ENCODE peak calls at places on chromosome 21, in ten cellular contexts. One of them, this sample, is unnamed.

GRCh38 chr21:43021756-43022600 is 47.6 kb downstream of the PKNOX1 start:
- DNase-seq in HuH-7.5: no peak
- DNase-seq in LoVo: no peak
- DNase-seq in aorta: no peak
- DNase-seq in SK-N-SH: no peak
- DNase-seq in dermis blood vessel endothelial cell: no peak
- DNase-seq in stimulated activated CD4-positive, alpha-beta T cell treated with anti-CD3 and anti-CD28 coated beads, TNF-alpha, amount 100 ng/mL, for 24 hours: no peak
- DNase-seq in sigmoid colon: no peak
- DNase-seq in kidney glomerular epithelial cell: no peak
- DNase-seq in head of caudate nucleus: no peak
- DNase-seq in this sample: no peak

GRCh38 chr21:41640756-41641509 is 125.9 kb downstream of the RIPK4 start:
- DNase-seq in HuH-7.5: no peak
- DNase-seq in SK-N-SH: no peak
- DNase-seq in head of caudate nucleus: no peak
- DNase-seq in kidney glomerular epithelial cell: no peak
- DNase-seq in LoVo: no peak
- DNase-seq in sigmoid colon: no peak
- DNase-seq in aorta: no peak
- DNase-seq in stimulated activated CD4-positive, alpha-beta T cell treated with anti-CD3 and anti-CD28 coated beads, TNF-alpha, amount 100 ng/mL, for 24 hours: no peak
- DNase-seq in dermis blood vessel endothelial cell: no peak
- DNase-seq in this sample: no peak

GRCh38 chr21:33586927-33587326 is 1.6 kb downstream of the DONSON start:
- DNase-seq in kidney glomerular epithelial cell: no peak
- DNase-seq in head of caudate nucleus: no peak
- DNase-seq in HuH-7.5: no peak
- DNase-seq in SK-N-SH: no peak
- DNase-seq in aorta: no peak
- DNase-seq in sigmoid colon: no peak
- DNase-seq in stimulated activated CD4-positive, alpha-beta T cell treated with anti-CD3 and anti-CD28 coated beads, TNF-alpha, amount 100 ng/mL, for 24 hours: no peak
- DNase-seq in LoVo: no peak
- DNase-seq in dermis blood vessel endothelial cell: no peak
- DNase-seq in this sample: no peak

GRCh38 chr21:31879251-31879650 is 6.4 kb downstream of the HUNK start:
- DNase-seq in kidney glomerular epithelial cell: no peak
- DNase-seq in sigmoid colon: no peak
- DNase-seq in dermis blood vessel endothelial cell: no peak
- DNase-seq in SK-N-SH: no peak
- DNase-seq in aorta: no peak
- DNase-seq in stimulated activated CD4-positive, alpha-beta T cell treated with anti-CD3 and anti-CD28 coated beads, TNF-alpha, amount 100 ng/mL, for 24 hours: no peak
- DNase-seq in HuH-7.5: no peak
- DNase-seq in head of caudate nucleus: peak
- DNase-seq in LoVo: no peak
- DNase-seq in this sample: no peak

GRCh38 chr21:33478182-33478581 is 1.6 kb downstream of the TMEM50B start:
- DNase-seq in sigmoid colon: no peak
- DNase-seq in dermis blood vessel endothelial cell: no peak
- DNase-seq in LoVo: no peak
- DNase-seq in head of caudate nucleus: no peak
- DNase-seq in aorta: no peak
- DNase-seq in SK-N-SH: no peak
- DNase-seq in kidney glomerular epithelial cell: no peak
- DNase-seq in HuH-7.5: no peak
- DNase-seq in stimulated activated CD4-positive, alpha-beta T cell treated with anti-CD3 and anti-CD28 coated beads, TNF-alpha, amount 100 ng/mL, for 24 hours: no peak
- DNase-seq in this sample: no peak

GRCh38 chr21:28875078-28875477 is 117.6 kb downstream of the LTN1 start:
- DNase-seq in aorta: no peak
- DNase-seq in SK-N-SH: no peak
- DNase-seq in sigmoid colon: no peak
- DNase-seq in dermis blood vessel endothelial cell: no peak
- DNase-seq in LoVo: no peak
- DNase-seq in stimulated activated CD4-positive, alpha-beta T cell treated with anti-CD3 and anti-CD28 coated beads, TNF-alpha, amount 100 ng/mL, for 24 hours: no peak
- DNase-seq in head of caudate nucleus: no peak
- DNase-seq in HuH-7.5: no peak
- DNase-seq in kidney glomerular epithelial cell: no peak
- DNase-seq in this sample: no peak

GRCh38 chr21:42547001-42547905 is 33.6 kb downstream of the SLC37A1 start:
- DNase-seq in stimulated activated CD4-positive, alpha-beta T cell treated with anti-CD3 and anti-CD28 coated beads, TNF-alpha, amount 100 ng/mL, for 24 hours: no peak
- DNase-seq in SK-N-SH: no peak
- DNase-seq in aorta: peak
- DNase-seq in dermis blood vessel endothelial cell: no peak
- DNase-seq in kidney glomerular epithelial cell: no peak
- DNase-seq in HuH-7.5: no peak
- DNase-seq in sigmoid colon: peak
- DNase-seq in LoVo: no peak
- DNase-seq in head of caudate nucleus: no peak
- DNase-seq in this sample: no peak

GRCh38 chr21:44485254-44485793 is 30.0 kb downstream of the LRRC3 start:
- DNase-seq in kidney glomerular epithelial cell: no peak
- DNase-seq in LoVo: no peak
- DNase-seq in stimulated activated CD4-positive, alpha-beta T cell treated with anti-CD3 and anti-CD28 coated beads, TNF-alpha, amount 100 ng/mL, for 24 hours: peak
- DNase-seq in dermis blood vessel endothelial cell: peak
- DNase-seq in head of caudate nucleus: no peak
- DNase-seq in HuH-7.5: no peak
- DNase-seq in aorta: peak
- DNase-seq in sigmoid colon: no peak
- DNase-seq in SK-N-SH: peak
- DNase-seq in this sample: no peak

GRCh38 chr21:46111193-46111571 is 13.3 kb downstream of the COL6A2 start:
- DNase-seq in stimulated activated CD4-positive, alpha-beta T cell treated with anti-CD3 and anti-CD28 coated beads, TNF-alpha, amount 100 ng/mL, for 24 hours: no peak
- DNase-seq in kidney glomerular epithelial cell: no peak
- DNase-seq in dermis blood vessel endothelial cell: no peak
- DNase-seq in head of caudate nucleus: peak
- DNase-seq in sigmoid colon: peak
- DNase-seq in aorta: peak
- DNase-seq in LoVo: no peak
- DNase-seq in HuH-7.5: no peak
- DNase-seq in SK-N-SH: peak
- DNase-seq in this sample: no peak

This sample was measured in Calu3.